ENCODE peak calls at places on chromosomes 7 and 10, in five cellular contexts. E, T, I, K and B are unnamed samples.

GRCh38 chr7:46283852-46284251 is 362.8 kb upstream of the IGFBP3 start:
- DNase-seq in T (no peak), E (no peak), I (no peak), K (no peak), B (no peak)

GRCh38 chr7:118080947-118081346 is 103.0 kb upstream of the LSM8 start:
- DNase-seq in E (peak), T (no peak), K (no peak), I (no peak), B (peak)

GRCh38 chr7:111172573-111172972 is 81.6 kb downstream of the LRRN3 start:
- DNase-seq in I (no peak), T (no peak), E (no peak), K (no peak), B (no peak)

GRCh38 chr10:24318517-24318916 is 109.6 kb downstream of the KIAA1217 start:
- DNase-seq in E (no peak), I (no peak), K (no peak), T (no peak), B (no peak)

GRCh38 chr10:104130041-104130440 is 8.1 kb downstream of the SFR1 start:
- DNase-seq in T (no peak), K (no peak), E (no peak), I (no peak), B (no peak)

GRCh38 chr10:72133517-72133916 is 45.2 kb upstream of the SPOCK2 start:
- DNase-seq in I (no peak), K (no peak), T (peak), E (no peak), B (no peak)

GRCh38 chr7:91504919-91505318 is 240.7 kb downstream of the FZD1 start:
- DNase-seq in T (no peak), E (no peak), K (no peak), I (no peak), B (no peak)

GRCh38 chr7:2309889-2310331 is 4.3 kb downstream of the SNX8 start:
- DNase-seq in E (peak), K (peak), I (no peak), T (no peak), B (no peak)

GRCh38 chr10:20888620-20889337 is 8.3 kb downstream of the NEBL start:
- DNase-seq in T (no peak), I (no peak), E (no peak), K (no peak), B (no peak)